ENCODE peak calls at places on chromosomes 6 and 20, in four cellular contexts. Y is GM20000; R is activated CD8-positive, alpha-beta T cell treated with anti-CD3 and anti-CD28 coated beads for 36 hours; E is MM.1S. B is an unnamed sample.

GRCh38 chr6:11714116-11714797 is 64.3 kb downstream of the ADTRP start:
- DNase-seq in Y (peak; percentile 32), R (peak; percentile 67), E (peak; percentile 17), B (peak; percentile 45)

GRCh38 chr20:43365691-43366090 is 92.0 kb upstream of the SRSF6 start:
- DNase-seq in Y (no peak), R (no peak), E (no peak), B (no peak)

GRCh38 chr6:34723203-34723602 is 26.6 kb upstream of the ILRUN start:
- DNase-seq in Y (no peak), R (no peak), E (no peak), B (no peak)

GRCh38 chr6:167565884-167566491 is 241.1 kb downstream of the TTLL2 start:
- DNase-seq in Y (no peak), R (no peak), E (no peak), B (no peak)

GRCh38 chr6:45187841-45188240 is 140.3 kb upstream of the RUNX2 start:
- DNase-seq in Y (no peak), R (peak; percentile 66), E (no peak), B (no peak)

GRCh38 chr6:107666084-107666981 is 157.8 kb downstream of the SCML4 start:
- DNase-seq in Y (no peak), R (no peak), E (no peak), B (no peak)

GRCh38 chr6:414447-414846 is 22.9 kb downstream of the IRF4 start:
- DNase-seq in Y (no peak), R (no peak), E (no peak), B (no peak)

GRCh38 chr6:125753218-125753936 is 3.9 kb downstream of the HEY2 start:
- DNase-seq in Y (peak; percentile 47), R (no peak), E (peak; percentile 43), B (no peak)

GRCh38 chr6:64249129-64249528 is 613.5 kb downstream of the PHF3 start:
- DNase-seq in Y (no peak), R (no peak), E (no peak), B (no peak)

GRCh38 chr20:18916886-18917785 is 103.6 kb downstream of the SCP2D1 start:
- DNase-seq in Y (no peak), R (no peak), E (no peak), B (no peak)

GRCh38 chr6:157491571-157492232 is 110.7 kb downstream of the ZDHHC14 start:
- DNase-seq in Y (no peak), R (no peak), E (no peak), B (no peak)

GRCh38 chr6:68196645-68197044 is 438.4 kb upstream of the ADGRB3 start:
- DNase-seq in Y (no peak), R (no peak), E (peak; percentile 38), B (peak; percentile 7)

GRCh38 chr6:11900662-11901598 is 111.2 kb upstream of the HIVEP1 start:
- DNase-seq in Y (no peak), R (no peak), E (peak; percentile 75), B (no peak)

GRCh38 chr6:116955773-116956172 is 78.7 kb downstream of the RFX6 start:
- DNase-seq in Y (no peak), R (no peak), E (no peak), B (no peak)

GRCh38 chr20:19944772-19945459 is 72.2 kb upstream of the NAA20 start:
- DNase-seq in Y (peak; percentile 55), R (peak; percentile 38), E (no peak), B (peak; percentile 57)

GRCh38 chr20:35006531-35006971 is 50.9 kb downstream of the MYH7B start:
- DNase-seq in Y (no peak), R (no peak), E (no peak), B (no peak)

GRCh38 chr6:32825966-32826365 is 9.2 kb upstream of the HLA-DOB start:
- DNase-seq in Y (no peak), R (no peak), E (no peak), B (no peak)

GRCh38 chr6:72464791-72465691 is 156.8 kb upstream of the KCNQ5 start:
- DNase-seq in Y (no peak), R (no peak), E (no peak), B (no peak)

GRCh38 chr20:57716893-57717292 is 7.1 kb upstream of the PMEPA1 start:
- DNase-seq in Y (no peak), R (no peak), E (no peak), B (no peak)

GRCh38 chr20:44800398-44801046 is 9.8 kb downstream of the RIMS4 start:
- DNase-seq in Y (no peak), R (peak; percentile 59), E (no peak), B (no peak)

GRCh38 chr20:56504373-56505005 is 20.1 kb upstream of the FAM209A start:
- DNase-seq in Y (no peak), R (peak; percentile 44), E (no peak), B (no peak)

GRCh38 chr6:40112350-40112749 is 178.1 kb upstream of the MOCS1 start:
- DNase-seq in Y (no peak), R (no peak), E (no peak), B (no peak)

GRCh38 chr20:61725966-61726365 is 339.7 kb downstream of the TAF4 start:
- DNase-seq in Y (no peak), R (no peak), E (no peak), B (no peak)

GRCh38 chr6:8080338-8081151 is 16.4 kb upstream of the BLOC1S5 start:
- DNase-seq in Y (no peak), R (no peak), E (no peak), B (no peak)

GRCh38 chr20:23316626-23317025 is 34.0 kb upstream of the NXT1 start:
- DNase-seq in Y (no peak), R (no peak), E (no peak), B (no peak)

GRCh38 chr6:148776321-148776966 is 29.6 kb downstream of the UST start:
- DNase-seq in Y (no peak), R (no peak), E (no peak), B (no peak)

GRCh38 chr20:20292472-20292871 is 75.4 kb upstream of the INSM1 start:
- DNase-seq in Y (no peak), R (peak; percentile 3), E (no peak), B (no peak)

GRCh38 chr20:2699775-2700413 is 7.3 kb downstream of the EBF4 start:
- DNase-seq in Y (no peak), R (no peak), E (no peak), B (no peak)

GRCh38 chr6:149939909-149940672 is 1.7 kb upstream of the ULBP2 start:
- DNase-seq in Y (no peak), R (no peak), E (no peak), B (no peak)

GRCh38 chr20:37986873-37987601 is 46.2 kb downstream of the TTI1 start:
- DNase-seq in Y (no peak), R (no peak), E (no peak), B (no peak)

GRCh38 chr6:102798631-102799030 is 1405.1 kb downstream of the GRIK2 start:
- DNase-seq in Y (no peak), R (no peak), E (no peak), B (no peak)

GRCh38 chr6:166620478-166621113 is 6.5 kb downstream of the RPS6KA2 start:
- DNase-seq in Y (no peak), R (no peak), E (no peak), B (no peak)

GRCh38 chr6:110097443-110097842 is 82.0 kb downstream of the WASF1 start:
- DNase-seq in Y (no peak), R (no peak), E (no peak), B (no peak)

GRCh38 chr20:37479275-37479674 is 41.8 kb upstream of the NNAT start:
- DNase-seq in Y (no peak), R (no peak), E (no peak), B (no peak)

GRCh38 chr6:106461084-106461483 is 100.6 kb downstream of the CRYBG1 start:
- DNase-seq in Y (no peak), R (no peak), E (no peak), B (no peak)

GRCh38 chr6:47663462-47664216 is 34.7 kb upstream of the ADGRF4 start:
- DNase-seq in Y (no peak), R (no peak), E (no peak), B (no peak)

GRCh38 chr20:46757754-46758678 is 48.6 kb downstream of the SLC2A10 start:
- DNase-seq in Y (peak; percentile 73), R (peak; percentile 74), E (peak; percentile 59), B (peak; percentile 84)
- TF ChIP-seq CTCF in Y (peak; percentile 65), R (peak; percentile 98), E (peak; percentile 97), B (peak; percentile 87)

DNA sequence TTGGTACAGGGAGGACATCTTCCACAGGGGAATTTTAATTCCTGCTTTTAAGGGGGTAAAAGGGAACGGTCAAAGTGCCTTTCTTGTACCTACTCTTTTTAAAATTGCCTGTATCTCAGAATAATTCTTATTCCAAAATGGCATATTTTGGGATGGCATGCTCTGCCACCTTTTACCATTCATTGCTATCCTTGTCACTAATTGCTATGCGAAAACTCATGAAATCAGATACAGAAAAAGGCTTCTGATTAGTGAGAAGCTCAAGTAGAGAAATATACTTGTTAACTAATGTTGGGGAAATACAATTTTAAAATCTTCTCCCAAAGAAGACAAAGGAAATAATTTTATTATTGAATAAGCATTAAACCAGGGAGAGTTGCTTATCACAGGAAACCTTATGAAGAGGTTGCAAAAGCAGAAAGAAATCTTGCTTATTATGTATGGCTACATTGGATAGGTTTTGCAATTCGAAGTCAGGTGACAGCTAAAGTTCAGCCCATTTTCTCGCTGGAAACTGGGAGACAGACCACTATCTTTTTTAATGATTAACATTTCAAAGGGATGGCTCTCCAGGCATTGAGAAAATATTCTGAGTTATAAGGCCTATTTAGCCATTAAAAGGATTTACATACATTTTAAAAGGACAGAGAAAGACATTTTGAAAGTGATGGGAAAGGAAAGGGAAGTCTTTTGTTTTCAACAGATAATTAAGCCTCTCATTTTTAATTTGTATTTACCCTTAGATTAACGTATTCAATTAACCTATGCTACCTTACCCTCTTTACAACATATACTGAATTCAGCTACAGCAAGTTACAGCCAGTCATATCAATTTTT is 110.3 kb upstream of the PRSS16 start:
- DNase-seq in Y (no peak), R (no peak), E (no peak), B (no peak)
- TF ChIP-seq CTCF in Y (no peak), R (no peak), E (no peak), B (no peak)

DNA sequence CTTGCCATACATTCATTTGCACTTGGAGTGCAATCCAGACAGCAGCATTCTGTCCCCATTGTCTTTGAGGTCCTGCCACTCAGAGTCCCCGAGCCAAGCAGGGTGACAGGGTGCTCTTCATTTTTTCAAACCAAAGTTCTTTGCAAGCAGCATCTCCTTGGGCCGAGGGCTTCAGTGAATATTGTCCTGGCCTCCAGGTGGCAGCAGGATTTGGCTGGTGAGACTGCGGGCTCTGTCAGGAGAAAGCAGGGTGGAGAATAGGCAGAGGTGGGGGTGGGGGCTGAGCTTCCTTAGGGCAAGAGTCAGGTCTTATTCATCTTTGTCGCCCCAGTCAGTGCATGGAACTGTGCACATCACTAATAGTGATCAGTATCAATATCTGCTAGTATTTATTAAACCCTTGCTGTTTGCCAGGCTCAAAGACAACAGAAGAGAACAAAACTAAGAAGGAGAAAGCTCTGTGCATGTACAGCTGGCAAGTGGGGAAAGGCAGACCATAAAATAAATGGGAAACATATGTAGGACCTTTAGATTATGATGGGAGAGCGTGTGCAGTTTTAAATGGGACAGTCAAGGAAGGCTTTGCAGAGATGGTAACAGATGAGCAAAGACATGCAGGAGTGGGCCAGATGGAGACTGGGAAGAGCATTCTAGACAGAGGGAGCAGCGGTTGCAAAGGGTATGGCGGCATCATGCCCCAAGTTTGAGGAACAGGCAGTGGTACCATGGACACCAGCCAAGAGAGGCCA is 260.2 kb downstream of the NRN1 start:
- DNase-seq in Y (no peak), R (no peak), E (no peak), B (no peak)
- TF ChIP-seq CTCF in Y (no peak), R (no peak), E (peak; percentile 4), B (no peak)

GRCh38 chr6:88179692-88180091 is 13.5 kb upstream of the CNR1 start:
- DNase-seq in Y (peak; percentile 49), R (no peak), E (peak; percentile 64), B (no peak)
- TF ChIP-seq CTCF in Y (no peak), R (no peak), E (peak; percentile 35), B (no peak)